ENCODE peak calls at places on chromosome 17, in five cellular contexts. V is ovary; F is CD4-positive, CD25-positive, alpha-beta regulatory T cell; W is K562; E is colonic mucosa. O is an unnamed sample. For H3K36me3 and H3K9me3, the result is how much of the 10 kb centered on the place peaks cover.

GRCh38 chr17:57305918-57306317 is 49.6 kb downstream of the MSI2 start:
- DNase-seq in V (no peak), F (no peak), W (no peak), E (no peak), O (no peak)

GRCh38 chr17:73757324-73757942 is 113.2 kb upstream of the SDK2 start:
- DNase-seq in V (no peak), F (no peak), W (peak), E (no peak), O (no peak)

GRCh38 chr17:64147110-64148016 is 17.4 kb upstream of the ERN1 start:
- DNase-seq in V (peak), F (peak), W (peak), E (no peak), O (no peak)

GRCh38 chr17:75096082-75096625 is 8.4 kb downstream of the SLC16A5 start:
- DNase-seq in V (no peak), F (no peak), W (peak), E (peak), O (peak)

GRCh38 chr17:21170829-21171228 is 43.1 kb downstream of the TMEM11 start:
- DNase-seq in V (no peak), F (no peak), W (no peak), E (no peak), O (no peak)

GRCh38 chr17:75288784-75289121 is 480 bp downstream of the SLC25A19 start:
- DNase-seq in V (no peak), F (no peak), W (peak), E (peak), O (peak)

GRCh38 chr17:2084129-2084765 is 29.3 kb downstream of the HIC1 start:
- DNase-seq in V (peak), F (no peak), W (peak), E (peak), O (peak)

GRCh38 chr17:45288825-45289224 is 26.9 kb upstream of the SPATA32 start:
- DNase-seq in V (no peak), F (no peak), W (no peak), E (no peak), O (no peak)

GRCh38 chr17:17087424-17088103 is 45.3 kb downstream of the MPRIP start:
- DNase-seq in V (no peak), F (no peak), W (no peak), E (no peak), O (no peak)

GRCh38 chr17:4476512-4477070 is 22.1 kb upstream of the SPNS2 start:
- DNase-seq in V (no peak), F (no peak), W (no peak), E (peak), O (no peak)

GRCh38 chr17:60102632-60103047 is 23.9 kb upstream of the HEATR6 start:
- DNase-seq in V (no peak), F (peak), W (no peak), E (peak), O (peak)

GRCh38 chr17:74840989-74841666 is 18.6 kb downstream of the GRIN2C start:
- DNase-seq in V (peak), F (no peak), W (peak), E (peak), O (peak)

GRCh38 chr17:76791053-76791980 is 53.4 kb downstream of the MFSD11 start:
- DNase-seq in V (peak), F (peak), W (peak), E (no peak), O (peak)

DNA sequence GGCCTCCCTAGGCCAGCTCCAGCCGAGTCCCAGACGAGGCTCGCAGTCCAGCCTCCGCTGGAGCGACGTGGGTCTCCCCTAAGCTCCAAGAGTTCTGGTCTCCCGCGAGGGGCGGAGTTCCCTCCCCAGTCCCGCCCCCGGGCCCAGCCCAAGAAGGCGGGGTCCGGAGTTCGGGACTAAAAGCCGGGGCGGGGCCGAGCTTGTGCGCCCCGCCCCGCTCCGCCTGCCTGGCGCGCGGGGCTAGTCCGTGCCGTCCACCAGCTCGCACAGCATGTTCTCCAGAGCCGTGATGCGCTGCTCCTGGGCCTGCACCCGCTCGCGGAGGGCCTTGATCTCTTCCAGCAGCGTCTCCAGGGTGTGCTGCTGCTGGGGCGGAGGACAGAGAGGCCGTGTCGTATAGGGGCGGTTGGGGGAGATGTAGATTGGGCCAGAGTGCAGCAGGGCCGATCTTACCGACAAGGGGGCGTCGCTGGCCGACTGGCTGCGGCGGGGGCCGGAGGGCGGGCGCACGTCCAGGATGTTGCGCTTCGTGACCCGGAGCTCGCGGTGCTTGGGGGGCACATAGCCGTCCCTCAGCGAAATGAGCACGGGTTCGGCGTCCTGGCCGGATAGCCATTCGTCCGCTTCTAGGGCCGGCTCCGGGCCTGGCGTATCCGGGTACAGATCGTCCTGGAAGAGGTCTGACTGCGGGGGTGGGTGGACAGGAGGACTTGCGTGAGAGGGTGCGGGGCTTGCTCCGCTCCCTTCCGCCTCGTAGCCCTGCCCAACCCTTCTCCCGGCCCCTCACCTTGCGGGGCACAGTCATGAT is 7.0 kb downstream of the CORO6 start:
- DNase-seq in V (peak), F (peak), W (peak), E (peak), O (peak)
- H3K4me3 ChIP-seq in V (peak), F (peak), W (peak), E (peak), O (peak)

GRCh38 chr17:28745777-28746473 is 2.1 kb downstream of the TRAF4 start:
- DNase-seq in V (peak), F (no peak), W (no peak), E (no peak), O (peak)

GRCh38 chr17:28747046-28747691 is 3.4 kb downstream of the TRAF4 start:
- DNase-seq in V (peak), F (no peak), W (no peak), E (peak), O (no peak)

GRCh38 chr17:28745052-28745776 is 1.4 kb downstream of the TRAF4 start:
- DNase-seq in V (peak), F (peak), W (peak), E (peak), O (peak)

GRCh38 chr17:28747801-28748750 is 4.3 kb downstream of the TRAF4 start:
- DNase-seq in V (peak), F (no peak), W (no peak), E (no peak), O (no peak)

GRCh38 chr17:28746611-28747045 is 2.8 kb downstream of the TRAF4 start:
- DNase-seq in V (no peak), F (no peak), W (no peak), E (peak), O (no peak)
- H3K36me3 ChIP-seq in V (under half), F (under half), W (half or more), E (under half), O (half or more)

DNA sequence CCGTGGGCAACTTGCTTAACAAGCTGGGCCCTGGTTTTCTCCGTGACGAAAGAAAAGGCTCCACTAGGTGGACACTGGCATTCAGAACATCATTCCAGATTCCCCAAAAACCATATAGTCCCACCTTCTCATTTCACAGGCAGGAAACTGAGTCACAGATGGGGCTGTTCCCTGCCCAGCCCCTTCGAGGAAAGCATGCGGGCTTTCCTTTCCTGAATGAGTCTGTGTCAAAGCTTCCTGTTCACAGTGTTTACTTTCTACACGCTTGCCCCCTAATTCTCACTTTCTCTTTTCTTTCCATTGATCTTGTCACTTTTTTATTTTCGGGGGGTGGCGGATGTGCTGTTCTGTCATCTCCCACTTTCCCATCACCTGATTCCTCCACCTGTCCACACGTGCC is 10.3 kb upstream of the LGALS9 start:
- DNase-seq in V (no peak), F (peak), W (no peak), E (no peak), O (no peak)
- H3K9me3 ChIP-seq in V (under half), F (under half), W (under half), E (under half), O (under half)

GRCh38 chr17:43648916-43649315 is 12.8 kb downstream of the MEOX1 start:
- DNase-seq in V (no peak), F (no peak), W (no peak), E (no peak), O (no peak)

GRCh38 chr17:43644081-43644480 is 17.6 kb downstream of the MEOX1 start:
- DNase-seq in V (no peak), F (no peak), W (no peak), E (no peak), O (no peak)

GRCh38 chr17:43641416-43641815 is 20.3 kb downstream of the MEOX1 start:
- DNase-seq in V (no peak), F (no peak), W (no peak), E (no peak), O (no peak)

GRCh38 chr17:43645765-43646481 is 15.8 kb downstream of the MEOX1 start:
- DNase-seq in V (peak), F (no peak), W (no peak), E (peak), O (peak)

GRCh38 chr17:43645450-43645764 is 16.3 kb downstream of the MEOX1 start:
- DNase-seq in V (no peak), F (no peak), W (no peak), E (no peak), O (no peak)
- H3K4me3 ChIP-seq in V (no peak), F (no peak), W (no peak), E (no peak), O (no peak)